ENCODE peak calls at places on chromosomes 16 and 17, in six cellular contexts. P is pancreas, G is fibroblast of mammary gland, C is uterus, E is astrocyte of the spinal cord, X is heart right ventricle. T is an unnamed sample.

GRCh38 chr17:45284176-45285140 is 22.6 kb upstream of the SPATA32 start:
- DNase-seq in C (no peak), G (no peak), E (no peak), P (no peak), X (peak), T (no peak)

GRCh38 chr17:50198026-50198669 is 3.3 kb downstream of the COL1A1 start:
- DNase-seq in E (peak), P (peak), C (no peak), G (peak), X (peak), T (peak)

GRCh38 chr17:78362671-78363070 is 2.8 kb upstream of the SOCS3 start:
- DNase-seq in E (no peak), C (no peak), P (no peak), X (no peak), G (no peak), T (no peak)

GRCh38 chr17:13114601-13115024 is 96.8 kb upstream of the ELAC2 start:
- DNase-seq in C (no peak), P (peak), G (peak), X (peak), E (peak), T (peak)

GRCh38 chr17:42403150-42403549 is 14.9 kb upstream of the STAT3 start:
- DNase-seq in X (no peak), E (no peak), C (no peak), P (peak), G (no peak), T (no peak)

GRCh38 chr17:9703781-9704082 is 58.4 kb downstream of the USP43 start:
- DNase-seq in E (no peak), X (no peak), C (no peak), G (no peak), P (no peak), T (no peak)

GRCh38 chr17:49980703-49981197 is 11.8 kb downstream of the DLX4 start:
- DNase-seq in X (no peak), E (no peak), G (no peak), C (no peak), P (no peak), T (no peak)

GRCh38 chr16:80084163-80084562 is 456.6 kb upstream of the DYNLRB2 start:
- DNase-seq in E (no peak), P (no peak), C (peak), G (no peak), X (no peak), T (peak)

GRCh38 chr17:34667656-34668055 is 88.3 kb downstream of the TMEM132E start:
- DNase-seq in X (no peak), C (no peak), G (no peak), P (peak), E (no peak), T (no peak)

GRCh38 chr17:79991140-79991923 is 44.3 kb downstream of the TBC1D16 start:
- DNase-seq in X (peak), G (peak), P (peak), E (peak), C (peak), T (peak)

GRCh38 chr17:79993390-79994221 is 42.1 kb downstream of the TBC1D16 start:
- DNase-seq in E (peak), G (peak), P (peak), X (peak), C (peak), T (peak)

GRCh38 chr17:79992657-79993389 is 42.8 kb downstream of the TBC1D16 start:
- DNase-seq in G (no peak), X (no peak), C (no peak), P (no peak), E (no peak), T (no peak)

GRCh38 chr17:79990704-79991103 is 45.0 kb downstream of the TBC1D16 start:
- DNase-seq in C (no peak), X (no peak), G (no peak), E (no peak), P (no peak), T (no peak)

GRCh38 chr17:79991924-79992656 is 43.6 kb downstream of the TBC1D16 start:
- DNase-seq in P (no peak), G (no peak), C (no peak), E (peak), X (peak), T (no peak)
- H3K4me3 ChIP-seq in P (peak), G (peak), C (peak), E (peak), X (peak), T (peak)

GRCh38 chr16:1825864-1826690 is 548 bp downstream of the HAGH start:
- DNase-seq in C (no peak), E (no peak), G (peak), P (peak), X (no peak), T (peak)
- TF ChIP-seq CTCF in C (no peak), E (no peak), G (no peak), P (no peak), X (no peak), T (no peak)

DNA sequence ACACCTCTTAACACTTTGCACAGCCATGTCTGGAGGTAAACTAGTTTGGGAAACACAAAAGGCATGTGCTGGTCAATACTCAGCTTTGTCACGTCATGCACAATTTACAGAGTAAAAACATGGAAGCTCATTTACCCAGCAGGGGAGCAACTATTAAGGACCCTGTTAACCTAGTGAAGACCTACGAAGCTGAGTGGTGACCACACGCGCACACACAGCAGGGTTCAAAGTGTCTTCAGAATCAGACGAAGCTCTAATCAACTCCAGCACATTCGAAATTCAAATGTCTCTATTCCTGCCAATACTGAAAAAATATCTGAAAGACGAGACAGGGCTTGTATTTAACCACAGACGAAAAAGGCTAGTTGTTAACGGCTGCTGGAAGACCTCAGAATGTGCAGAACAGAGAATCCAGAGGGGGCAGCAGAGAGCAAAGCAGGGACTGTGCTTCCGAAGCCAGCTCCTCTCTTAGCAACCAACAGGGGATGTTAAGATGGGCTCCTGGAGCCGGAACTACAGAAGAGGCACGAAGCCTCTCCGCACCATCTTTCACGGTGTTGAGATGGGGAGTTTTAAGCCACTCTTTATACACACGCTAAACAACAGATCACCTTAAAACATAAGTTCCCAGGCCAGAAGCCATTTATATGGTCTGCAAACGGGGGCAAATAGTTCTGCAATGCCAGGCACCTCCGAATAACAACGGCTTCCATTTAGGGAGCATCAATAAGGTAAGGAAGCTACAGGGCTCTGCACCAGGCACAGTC is 45.7 kb downstream of the CMTM4 start:
- DNase-seq in C (peak), P (peak), E (peak), X (peak), G (peak), T (peak)
- H3K4me3 ChIP-seq in C (no peak), P (no peak), E (peak), X (peak), G (peak), T (peak)

GRCh38 chr16:60203525-60204124 is 1469.5 kb upstream of the GOT2 start:
- DNase-seq in E (peak), C (no peak), P (no peak), X (no peak), G (peak), T (peak)
- TF ChIP-seq CTCF in E (peak), C (no peak), P (no peak), X (peak), G (peak), T (peak)

GRCh38 chr17:64982139-64982802 is 63.0 kb upstream of the LRRC37A3 start:
- DNase-seq in C (no peak), X (no peak), E (no peak), P (no peak), G (no peak), T (no peak)

GRCh38 chr17:64978138-64978537 is 58.9 kb upstream of the LRRC37A3 start:
- DNase-seq in P (no peak), C (no peak), X (no peak), E (no peak), G (no peak), T (no peak)

GRCh38 chr17:64984776-64985521 is 65.7 kb upstream of the LRRC37A3 start:
- DNase-seq in P (no peak), C (peak), X (no peak), E (no peak), G (peak), T (peak)

GRCh38 chr17:64984181-64984580 is 64.9 kb upstream of the LRRC37A3 start:
- DNase-seq in C (no peak), P (no peak), G (no peak), E (no peak), X (no peak), T (no peak)

DNA sequence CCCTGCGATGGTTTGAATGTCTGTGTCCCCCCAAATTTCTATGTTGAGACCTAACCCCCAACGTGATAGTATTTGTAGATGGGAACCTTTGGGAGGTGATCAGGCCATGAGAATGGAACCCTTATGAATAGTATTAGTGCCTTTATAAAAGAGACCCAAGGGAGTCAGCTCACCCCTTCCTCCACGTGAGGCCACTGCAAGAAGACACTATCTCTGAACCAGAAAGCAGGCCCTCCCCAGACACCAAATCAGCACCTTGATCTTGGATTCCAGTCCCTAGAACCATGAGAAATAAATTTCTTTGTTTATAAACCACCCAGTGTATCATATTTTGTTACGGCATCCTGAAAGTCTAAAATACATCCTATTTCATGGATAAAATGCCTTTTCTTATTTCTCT is 64.4 kb upstream of the LRRC37A3 start:
- DNase-seq in X (no peak), C (no peak), G (no peak), E (no peak), P (no peak), T (no peak)
- H3K4me3 ChIP-seq in X (no peak), C (no peak), G (no peak), E (no peak), P (no peak), T (no peak)

GRCh38 chr17:14211778-14212177 is 24.9 kb downstream of the CDRT15 start:
- DNase-seq in P (peak), G (no peak), C (peak), X (peak), E (no peak), T (no peak)
- TF ChIP-seq CTCF in P (no peak), G (peak), C (peak), X (peak), E (peak), T (peak)

DNA sequence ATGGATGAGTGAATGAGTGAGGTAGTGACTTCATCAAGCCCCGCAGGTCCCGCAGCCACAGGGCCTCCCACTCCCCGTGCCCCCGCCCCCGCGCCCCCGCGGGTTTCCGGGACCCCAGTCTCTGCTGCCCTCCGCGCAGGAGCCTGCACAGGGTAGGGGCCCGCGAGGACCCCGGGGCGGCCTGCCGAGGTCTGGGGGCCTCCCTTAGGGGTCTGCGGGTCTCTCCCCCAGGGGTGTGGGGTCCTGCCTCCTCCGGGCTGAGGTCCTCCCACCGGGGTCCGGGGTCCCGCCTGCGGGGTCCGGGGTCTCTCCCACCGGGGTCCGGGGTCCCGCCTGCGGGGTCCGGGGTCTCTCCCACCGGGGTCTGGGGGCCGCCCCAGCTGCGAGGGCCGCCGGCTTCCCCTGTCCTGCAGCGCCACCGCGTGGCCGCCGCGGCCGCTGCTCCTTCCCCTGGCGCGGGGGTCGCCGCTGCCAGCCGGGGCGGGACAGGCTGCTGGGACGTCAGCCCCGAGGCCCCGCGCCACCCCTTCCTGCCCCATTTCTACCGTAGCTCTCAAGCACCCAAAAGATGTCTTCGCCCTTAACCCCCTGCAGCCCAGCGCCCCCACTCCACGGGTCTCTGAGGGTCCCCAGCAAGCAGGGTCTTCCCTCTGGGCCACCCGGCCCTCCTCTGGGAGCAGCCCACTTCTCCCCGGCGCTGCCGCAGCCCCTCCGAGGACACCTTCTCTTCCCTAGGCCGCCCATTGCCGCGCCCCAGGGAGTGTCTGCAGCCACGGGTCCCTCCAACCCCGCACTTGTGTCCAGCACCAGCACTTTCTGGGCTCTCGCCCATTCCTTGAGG is 10.4 kb upstream of the CHMP6 start:
- DNase-seq in C (no peak), G (no peak), P (no peak), X (peak), E (no peak), T (no peak)
- H3K4me3 ChIP-seq in C (no peak), G (no peak), P (no peak), X (peak), E (peak), T (peak)